ENCODE peak calls at places on chromosomes 13 and 19, in nine cellular contexts. Y is neuronal stem cell; L is RWPE1; N is cardiac muscle cell; C is right lobe of liver; B is ascending aorta; W is GM23338; H is psoas muscle; G is CD8-positive, alpha-beta T cell. E is an unnamed sample.

GRCh38 chr13:20608438-20609020 is 41.6 kb downstream of the IFT88 start:
- DNase-seq in H (no peak), G (no peak), Y (no peak), B (no peak), L (no peak), C (no peak), N (no peak), W (no peak), E (no peak)

GRCh38 chr13:50200562-50200961 is 185.3 kb downstream of the KCNRG start:
- DNase-seq in H (no peak), Y (no peak), N (peak; percentile 28), W (no peak), B (no peak), C (no peak), L (no peak), G (no peak), E (no peak)

GRCh38 chr19:8307400-8307964 is 676 bp downstream of the CD320 start:
- DNase-seq in B (peak; percentile 59), Y (no peak), H (no peak), G (no peak), N (no peak), C (no peak), L (no peak), W (peak; percentile 45), E (peak; percentile 35)

GRCh38 chr19:31350693-31351211 is 1.5 kb upstream of the TSHZ3 start:
- DNase-seq in Y (no peak), G (no peak), C (peak; percentile 55), H (peak; percentile 67), N (peak; percentile 81), B (peak; percentile 74), W (peak; percentile 70), L (no peak), E (no peak)

GRCh38 chr19:15299568-15300409 is 32.5 kb downstream of the BRD4 start:
- DNase-seq in N (no peak), G (no peak), H (no peak), Y (no peak), L (no peak), B (no peak), W (no peak), C (no peak), E (no peak)

GRCh38 chr19:31262673-31263308 is 86.4 kb downstream of the TSHZ3 start:
- DNase-seq in Y (no peak), G (no peak), C (peak; percentile 19), W (no peak), L (no peak), B (no peak), H (no peak), N (no peak), E (no peak)

GRCh38 chr19:14265285-14266036 is 59.5 kb upstream of the ADGRL1 start:
- DNase-seq in W (peak; percentile 77), G (no peak), N (peak; percentile 20), H (no peak), B (no peak), Y (no peak), C (no peak), L (no peak), E (no peak)

GRCh38 chr19:17348700-17349099 is 11.3 kb downstream of the GTPBP3 start:
- DNase-seq in G (no peak), C (peak; percentile 56), L (no peak), Y (peak; percentile 23), B (peak; percentile 92), W (peak; percentile 77), N (no peak), H (peak; percentile 85), E (no peak)

GRCh38 chr19:45881909-45882528 is 3.9 kb downstream of the IRF2BP1 start:
- DNase-seq in Y (no peak), L (no peak), G (no peak), W (peak; percentile 76), H (no peak), N (no peak), C (peak; percentile 85), B (no peak), E (no peak)

GRCh38 chr19:13718733-13719132 is 45.6 kb upstream of the MRI1 start:
- DNase-seq in G (no peak), Y (peak; percentile 31), B (no peak), L (peak; percentile 36), N (peak; percentile 60), C (no peak), W (peak; percentile 55), H (no peak), E (no peak)

GRCh38 chr19:1232652-1233360 is 5.0 kb downstream of the CBARP start:
- DNase-seq in Y (no peak), L (peak; percentile 39), B (no peak), N (no peak), W (no peak), C (no peak), G (no peak), H (no peak), E (no peak)

GRCh38 chr13:45055198-45055901 is 65.0 kb upstream of the GTF2F2 start:
- DNase-seq in Y (no peak), W (no peak), B (no peak), L (peak; percentile 90), N (no peak), H (no peak), C (no peak), G (no peak), E (peak; percentile 48)

GRCh38 chr13:83121904-83122303 is 760.4 kb downstream of the SLITRK1 start:
- DNase-seq in W (no peak), H (no peak), G (no peak), N (no peak), C (no peak), L (no peak), Y (no peak), B (no peak), E (no peak)

GRCh38 chr19:16021796-16022195 is 54.5 kb upstream of the TPM4 start:
- DNase-seq in L (no peak), B (no peak), Y (no peak), H (no peak), C (no peak), G (no peak), W (no peak), N (no peak), E (no peak)

GRCh38 chr19:35657904-35658700 is 8.2 kb upstream of the UPK1A start:
- DNase-seq in L (no peak), C (no peak), N (no peak), H (no peak), W (peak; percentile 34), Y (no peak), G (no peak), B (no peak), E (no peak)

GRCh38 chr19:38079926-38080380 is 144.1 kb downstream of the DPF1 start:
- DNase-seq in H (no peak), N (no peak), C (no peak), L (peak; percentile 46), B (no peak), Y (no peak), W (peak; percentile 12), G (no peak), E (no peak)

GRCh38 chr19:18487576-18488402 is 34.1 kb downstream of the ELL start:
- DNase-seq in C (no peak), B (no peak), H (no peak), Y (no peak), G (no peak), L (no peak), W (no peak), N (no peak), E (no peak)

GRCh38 chr13:50006426-50007135 is 8.7 kb upstream of the KCNRG start:
- DNase-seq in C (no peak), L (no peak), H (no peak), B (no peak), W (no peak), G (no peak), Y (no peak), N (no peak), E (no peak)

DNA sequence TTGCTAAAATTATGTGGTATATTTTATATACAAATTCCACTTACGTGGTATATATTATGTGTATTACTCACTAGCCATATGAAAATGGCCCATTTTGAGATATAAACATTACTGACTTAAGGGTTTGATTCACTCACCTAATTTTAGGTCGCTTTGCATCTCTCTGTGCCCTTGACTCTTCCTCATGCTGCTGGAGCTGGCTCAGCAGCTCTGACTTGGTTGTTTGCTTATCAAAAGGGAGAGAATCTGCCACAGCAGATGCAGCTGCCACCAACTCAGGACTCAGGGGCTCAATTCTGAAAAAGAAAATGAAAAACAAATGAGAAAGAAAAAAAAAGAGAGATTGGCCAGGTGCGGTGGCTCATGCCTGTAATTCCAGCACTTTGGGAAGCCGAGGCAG is 12.2 kb downstream of the MRPS31 start:
- DNase-seq in B (no peak), Y (no peak), C (no peak), G (no peak), W (no peak), L (no peak), H (no peak), N (no peak), E (no peak)
- H3K27ac ChIP-seq in B (no peak overlapping the region), Y (no peak overlapping the region), C (no peak overlapping the region), G (no peak overlapping the region), W (no peak overlapping the region), L (no peak overlapping the region), H (no peak overlapping the region), N (no peak overlapping the region), E (no peak overlapping the region)

GRCh38 chr19:42568006-42568405 is 26.7 kb downstream of the CEACAM8 start:
- DNase-seq in N (no peak), B (no peak), W (no peak), C (no peak), H (no peak), L (no peak), G (no peak), Y (no peak), E (no peak)

GRCh38 chr19:42569193-42569592 is 25.5 kb downstream of the CEACAM8 start:
- DNase-seq in W (no peak), Y (no peak), G (no peak), B (no peak), L (no peak), H (no peak), C (no peak), N (no peak), E (no peak)

GRCh38 chr19:42573642-42574041 is 21.1 kb downstream of the CEACAM8 start:
- DNase-seq in B (no peak), H (no peak), Y (no peak), G (no peak), N (no peak), W (no peak), L (no peak), C (no peak), E (no peak)

GRCh38 chr19:42567567-42567966 is 27.2 kb downstream of the CEACAM8 start:
- DNase-seq in L (no peak), B (no peak), W (no peak), N (no peak), Y (no peak), G (no peak), H (no peak), C (no peak), E (no peak)

GRCh38 chr19:42571136-42571535 is 23.6 kb downstream of the CEACAM8 start:
- DNase-seq in Y (no peak), W (no peak), N (no peak), B (peak; percentile 8), G (no peak), H (no peak), C (no peak), L (no peak), E (no peak)
- H3K27ac ChIP-seq in Y (no peak overlapping the region), W (no peak overlapping the region), N (no peak overlapping the region), B (no peak overlapping the region), G (no peak overlapping the region), H (no peak overlapping the region), C (no peak overlapping the region), L (no peak overlapping the region), E (no peak overlapping the region)

GRCh38 chr19:11887618-11888531 is at the start of gene ZNF69:
- DNase-seq in Y (peak; percentile 89), C (peak; percentile 95), G (peak; percentile 66), B (peak; percentile 92), H (peak; percentile 86), W (peak; percentile 98), L (no peak), N (peak; percentile 94), E (no peak)
- H3K27ac ChIP-seq in Y (peak within 1 kb of the TSS; percentile 98), C (peak within 1 kb of the TSS; percentile 91), G (peak within 1 kb of the TSS; percentile 48), B (peak within 1 kb of the TSS; percentile 88), H (peak within 1 kb of the TSS; percentile 80), W (peak within 1 kb of the TSS; percentile 98), L (peak within 1 kb of the TSS; percentile 59), N (peak within 1 kb of the TSS; percentile 94), E (no peak within 1 kb of the TSS)

GRCh38 chr13:73717632-73718031 is 416.6 kb downstream of the KLF12 start:
- DNase-seq in C (no peak), N (no peak), Y (no peak), B (no peak), W (no peak), L (no peak), G (no peak), H (no peak), E (no peak)
- H3K27ac ChIP-seq in C (no peak overlapping the region), N (peak overlapping the region; percentile 14), Y (no peak overlapping the region), B (no peak overlapping the region), W (no peak overlapping the region), L (no peak overlapping the region), G (no peak overlapping the region), H (no peak overlapping the region), E (no peak overlapping the region)